ENCODE peak calls at places on chromosomes 2 and 18, in six cellular contexts. B, T, U, F, M and R are unnamed samples.

GRCh38 chr2:180291552-180292421 is 284.7 kb upstream of the CWC22 start:
- DNase-seq in B (peak), U (peak), T (no peak), M (no peak), F (no peak), R (peak)

GRCh38 chr2:118830886-118831285 is 16.6 kb downstream of the EN1 start:
- DNase-seq in U (no peak), T (no peak), F (no peak), B (no peak), M (no peak), R (no peak)

GRCh38 chr2:70509565-70509964 is 44.1 kb downstream of the TGFA start:
- DNase-seq in F (no peak), U (no peak), T (no peak), M (no peak), B (peak), R (peak)

GRCh38 chr2:160574472-160575140 is 81.0 kb upstream of the RBMS1 start:
- DNase-seq in M (no peak), B (peak), T (no peak), U (peak), F (no peak), R (peak)

GRCh38 chr18:79915161-79916127 is 36.0 kb downstream of the SLC66A2 start:
- DNase-seq in B (no peak), M (no peak), U (no peak), T (no peak), F (no peak), R (no peak)

GRCh38 chr18:12394428-12394827 is 13.3 kb upstream of the PRELID3A start:
- DNase-seq in T (no peak), U (no peak), M (no peak), F (no peak), B (peak), R (no peak)

GRCh38 chr18:50631831-50632285 is 72.0 kb downstream of the MAPK4 start:
- DNase-seq in U (no peak), T (no peak), B (no peak), F (no peak), M (no peak), R (no peak)

GRCh38 chr2:74312913-74313312 is 30.3 kb downstream of the SLC4A5 start:
- DNase-seq in U (no peak), B (no peak), F (no peak), T (no peak), M (no peak), R (no peak)

GRCh38 chr2:212536385-212537310 is 2.0 kb downstream of the ERBB4 start:
- DNase-seq in U (no peak), M (no peak), T (no peak), B (peak), F (no peak), R (no peak)

GRCh38 chr18:80022613-80023012 is 11.6 kb upstream of the RBFA start:
- DNase-seq in U (no peak), M (peak), F (no peak), T (no peak), B (peak), R (peak)

GRCh38 chr18:64202229-64202835 is 53.4 kb upstream of the LINC00305 start:
- DNase-seq in B (no peak), M (peak), F (no peak), T (no peak), U (no peak), R (no peak)

GRCh38 chr18:79252904-79253633 is 142.7 kb upstream of the NFATC1 start:
- DNase-seq in T (no peak), U (no peak), B (no peak), M (no peak), F (no peak), R (no peak)

GRCh38 chr18:49846718-49847470 is 33.6 kb upstream of the ACAA2 start:
- DNase-seq in M (peak), B (no peak), F (no peak), T (no peak), U (no peak), R (no peak)

GRCh38 chr2:236972491-236973379 is 113.0 kb upstream of the COPS8 start:
- DNase-seq in F (no peak), T (peak), B (peak), M (peak), U (peak), R (peak)

GRCh38 chr2:54772110-54772509 is 48.6 kb downstream of the EML6 start:
- DNase-seq in U (peak), T (no peak), F (no peak), B (peak), M (no peak), R (peak)

GRCh38 chr2:162732946-162733698 is 105.4 kb downstream of the KCNH7 start:
- DNase-seq in U (no peak), T (no peak), B (peak), M (peak), F (no peak), R (no peak)

GRCh38 chr2:121375621-121376159 is 90.7 kb upstream of the TFCP2L1 start:
- DNase-seq in T (no peak), U (no peak), M (no peak), F (no peak), B (no peak), R (no peak)

GRCh38 chr2:60589093-60589492 is 35.6 kb upstream of the BCL11A start:
- DNase-seq in B (no peak), M (no peak), F (no peak), T (no peak), U (no peak), R (no peak)

GRCh38 chr2:234853739-234854138 is 98.1 kb upstream of the SH3BP4 start:
- DNase-seq in M (no peak), B (no peak), T (no peak), U (no peak), F (no peak), R (no peak)

GRCh38 chr2:127053731-127054603 is 53.0 kb downstream of the BIN1 start:
- DNase-seq in F (no peak), M (no peak), T (no peak), B (no peak), U (no peak), R (no peak)

GRCh38 chr2:191439481-191439880 is 194.3 kb downstream of the MYO1B start:
- DNase-seq in F (no peak), T (no peak), U (no peak), B (no peak), M (no peak), R (no peak)

GRCh38 chr2:189076572-189076971 is 102.4 kb downstream of the COL3A1 start:
- DNase-seq in T (no peak), U (no peak), F (no peak), M (no peak), B (peak), R (peak)

GRCh38 chr2:149703281-149703680 is 115.7 kb upstream of the MMADHC start:
- DNase-seq in T (no peak), B (peak), F (no peak), M (no peak), U (no peak), R (peak)

GRCh38 chr2:216236486-216236885 is 127.3 kb downstream of the XRCC5 start:
- DNase-seq in T (no peak), B (no peak), F (no peak), U (no peak), M (no peak), R (no peak)

GRCh38 chr2:47767880-47768609 is 14.9 kb upstream of the MSH6 start:
- DNase-seq in M (peak), B (peak), F (peak), T (no peak), U (no peak), R (peak)

GRCh38 chr18:9771261-9771976 is 63.3 kb downstream of the RAB31 start:
- DNase-seq in F (peak), U (no peak), M (peak), T (peak), B (peak), R (no peak)

GRCh38 chr18:23203891-23204432 is 68.7 kb downstream of the CABLES1 start:
- DNase-seq in T (no peak), B (no peak), M (no peak), F (no peak), U (no peak), R (no peak)

GRCh38 chr2:31296641-31297287 is 62.8 kb downstream of the EHD3 start:
- DNase-seq in M (no peak), F (no peak), T (no peak), U (no peak), B (peak), R (peak)

GRCh38 chr2:237888389-237888788 is 29.0 kb downstream of the RAMP1 start:
- DNase-seq in M (no peak), B (peak), F (no peak), T (peak), U (no peak), R (peak)

GRCh38 chr2:235621736-235622135 is 127.9 kb downstream of the AGAP1 start:
- DNase-seq in T (no peak), M (no peak), U (no peak), B (no peak), F (no peak), R (no peak)

GRCh38 chr2:79799744-79800143 is 286.9 kb downstream of the CTNNA2 start:
- DNase-seq in B (no peak), U (no peak), M (no peak), F (no peak), T (no peak), R (no peak)